ENCODE peak calls at places on chromosome 19, in eight cellular contexts. One of them, this sample, is unnamed.

GRCh38 chr19:47315125-47315821 is 5.6 kb downstream of the C5AR1 start:
- DNase-seq in kidney tubule cell: peak
- DNase-seq in memory B cell: no peak
- DNase-seq in osteocyte: no peak
- DNase-seq in anterior cingulate cortex: no peak
- DNase-seq in hypothalamus: no peak
- DNase-seq in lower lobe of right lung: peak
- DNase-seq in AML-193: peak
- DNase-seq in this sample: peak

GRCh38 chr19:46860846-46861690 is at the start of gene ARHGAP35:
- DNase-seq in kidney tubule cell: no peak
- DNase-seq in memory B cell: peak
- DNase-seq in osteocyte: no peak
- DNase-seq in anterior cingulate cortex: peak
- DNase-seq in hypothalamus: no peak
- DNase-seq in lower lobe of right lung: peak
- DNase-seq in AML-193: no peak
- DNase-seq in this sample: peak

GRCh38 chr19:45526143-45526542 is 18.9 kb downstream of the VASP start:
- DNase-seq in kidney tubule cell: peak
- DNase-seq in memory B cell: no peak
- DNase-seq in osteocyte: no peak
- DNase-seq in anterior cingulate cortex: peak
- DNase-seq in hypothalamus: no peak
- DNase-seq in lower lobe of right lung: peak
- DNase-seq in AML-193: no peak
- DNase-seq in this sample: peak

GRCh38 chr19:47407417-47407774 is 11.9 kb downstream of the MEIS3 start:
- DNase-seq in kidney tubule cell: no peak
- DNase-seq in memory B cell: no peak
- DNase-seq in osteocyte: no peak
- DNase-seq in anterior cingulate cortex: no peak
- DNase-seq in hypothalamus: no peak
- DNase-seq in lower lobe of right lung: no peak
- DNase-seq in AML-193: no peak
- DNase-seq in this sample: no peak

GRCh38 chr19:41753936-41754529 is 1.3 kb upstream of the CEACAM6 start:
- DNase-seq in kidney tubule cell: peak
- DNase-seq in memory B cell: peak
- DNase-seq in osteocyte: no peak
- DNase-seq in anterior cingulate cortex: no peak
- DNase-seq in hypothalamus: no peak
- DNase-seq in lower lobe of right lung: peak
- DNase-seq in AML-193: peak
- DNase-seq in this sample: no peak

GRCh38 chr19:21474671-21475181 is 30.7 kb upstream of the ZNF429 start:
- DNase-seq in kidney tubule cell: peak
- DNase-seq in memory B cell: peak
- DNase-seq in osteocyte: peak
- DNase-seq in anterior cingulate cortex: peak
- DNase-seq in hypothalamus: peak
- DNase-seq in lower lobe of right lung: peak
- DNase-seq in AML-193: peak
- DNase-seq in this sample: peak

GRCh38 chr19:50897191-50897607 is 14.0 kb downstream of the KLK4 start:
- DNase-seq in kidney tubule cell: peak
- DNase-seq in memory B cell: peak
- DNase-seq in osteocyte: no peak
- DNase-seq in anterior cingulate cortex: no peak
- DNase-seq in hypothalamus: no peak
- DNase-seq in lower lobe of right lung: no peak
- DNase-seq in AML-193: no peak
- DNase-seq in this sample: no peak

GRCh38 chr19:29673451-29674371 is 8.4 kb downstream of the PLEKHF1 start:
- DNase-seq in kidney tubule cell: no peak
- DNase-seq in memory B cell: no peak
- DNase-seq in osteocyte: no peak
- DNase-seq in anterior cingulate cortex: no peak
- DNase-seq in hypothalamus: no peak
- DNase-seq in lower lobe of right lung: no peak
- DNase-seq in AML-193: no peak
- DNase-seq in this sample: no peak

GRCh38 chr19:17496337-17496997 is 15.0 kb upstream of the PGLS start:
- DNase-seq in kidney tubule cell: peak
- DNase-seq in memory B cell: peak
- DNase-seq in osteocyte: no peak
- DNase-seq in anterior cingulate cortex: no peak
- DNase-seq in hypothalamus: no peak
- DNase-seq in lower lobe of right lung: peak
- DNase-seq in AML-193: peak
- DNase-seq in this sample: peak

GRCh38 chr19:16258440-16258903 is 60.8 kb downstream of the AP1M1 start:
- DNase-seq in kidney tubule cell: no peak
- DNase-seq in memory B cell: no peak
- DNase-seq in osteocyte: no peak
- DNase-seq in anterior cingulate cortex: no peak
- DNase-seq in hypothalamus: no peak
- DNase-seq in lower lobe of right lung: peak
- DNase-seq in AML-193: peak
- DNase-seq in this sample: peak

GRCh38 chr19:17475541-17476115 is 5.3 kb downstream of the SLC27A1 start:
- DNase-seq in kidney tubule cell: no peak
- DNase-seq in memory B cell: no peak
- DNase-seq in osteocyte: no peak
- DNase-seq in anterior cingulate cortex: peak
- DNase-seq in hypothalamus: peak
- DNase-seq in lower lobe of right lung: peak
- DNase-seq in AML-193: no peak
- DNase-seq in this sample: peak

GRCh38 chr19:10737680-10738079 is 19.8 kb downstream of the DNM2 start:
- DNase-seq in kidney tubule cell: no peak
- DNase-seq in memory B cell: peak
- DNase-seq in osteocyte: no peak
- DNase-seq in anterior cingulate cortex: no peak
- DNase-seq in hypothalamus: no peak
- DNase-seq in lower lobe of right lung: no peak
- DNase-seq in AML-193: no peak
- DNase-seq in this sample: no peak

GRCh38 chr19:46620716-46621115 is 4.2 kb downstream of the PTGIR start:
- DNase-seq in kidney tubule cell: no peak
- DNase-seq in memory B cell: no peak
- DNase-seq in osteocyte: no peak
- DNase-seq in anterior cingulate cortex: no peak
- DNase-seq in hypothalamus: no peak
- DNase-seq in lower lobe of right lung: no peak
- DNase-seq in AML-193: no peak
- DNase-seq in this sample: no peak

GRCh38 chr19:16367269-16367683 is 42.6 kb downstream of the KLF2 start:
- DNase-seq in kidney tubule cell: no peak
- DNase-seq in memory B cell: peak
- DNase-seq in osteocyte: no peak
- DNase-seq in anterior cingulate cortex: no peak
- DNase-seq in hypothalamus: no peak
- DNase-seq in lower lobe of right lung: peak
- DNase-seq in AML-193: peak
- DNase-seq in this sample: peak

GRCh38 chr19:23075031-23075733 is 41.6 kb upstream of the ZNF730 start:
- DNase-seq in kidney tubule cell: peak
- DNase-seq in memory B cell: no peak
- DNase-seq in osteocyte: peak
- DNase-seq in anterior cingulate cortex: no peak
- DNase-seq in hypothalamus: no peak
- DNase-seq in lower lobe of right lung: peak
- DNase-seq in AML-193: no peak
- DNase-seq in this sample: peak

GRCh38 chr19:18109731-18110671 is 12.4 kb downstream of the MAST3 start:
- DNase-seq in kidney tubule cell: peak
- DNase-seq in memory B cell: no peak
- DNase-seq in osteocyte: no peak
- DNase-seq in anterior cingulate cortex: no peak
- DNase-seq in hypothalamus: no peak
- DNase-seq in lower lobe of right lung: peak
- DNase-seq in AML-193: peak
- DNase-seq in this sample: peak

GRCh38 chr19:49335071-49335783 is at the start of gene CD37:
- DNase-seq in kidney tubule cell: no peak
- DNase-seq in memory B cell: peak
- DNase-seq in osteocyte: no peak
- DNase-seq in anterior cingulate cortex: no peak
- DNase-seq in hypothalamus: no peak
- DNase-seq in lower lobe of right lung: peak
- DNase-seq in AML-193: peak
- DNase-seq in this sample: peak

GRCh38 chr19:46478356-46478986 is 7.1 kb upstream of the PNMA8A start:
- DNase-seq in kidney tubule cell: peak
- DNase-seq in memory B cell: no peak
- DNase-seq in osteocyte: no peak
- DNase-seq in anterior cingulate cortex: peak
- DNase-seq in hypothalamus: no peak
- DNase-seq in lower lobe of right lung: no peak
- DNase-seq in AML-193: no peak
- DNase-seq in this sample: no peak

GRCh38 chr19:31533114-31533513 is 183.9 kb upstream of the TSHZ3 start:
- DNase-seq in kidney tubule cell: no peak
- DNase-seq in memory B cell: no peak
- DNase-seq in osteocyte: peak
- DNase-seq in anterior cingulate cortex: no peak
- DNase-seq in hypothalamus: no peak
- DNase-seq in lower lobe of right lung: no peak
- DNase-seq in AML-193: no peak
- DNase-seq in this sample: no peak

GRCh38 chr19:38095411-38096308 is 128.4 kb downstream of the DPF1 start:
- DNase-seq in kidney tubule cell: peak
- DNase-seq in memory B cell: peak
- DNase-seq in osteocyte: peak
- DNase-seq in anterior cingulate cortex: peak
- DNase-seq in hypothalamus: no peak
- DNase-seq in lower lobe of right lung: peak
- DNase-seq in AML-193: peak
- DNase-seq in this sample: peak

GRCh38 chr19:13103961-13104847 is 1.5 kb upstream of the LYL1 start:
- DNase-seq in kidney tubule cell: no peak
- DNase-seq in memory B cell: peak
- DNase-seq in osteocyte: no peak
- DNase-seq in anterior cingulate cortex: peak
- DNase-seq in hypothalamus: no peak
- DNase-seq in lower lobe of right lung: peak
- DNase-seq in AML-193: peak
- DNase-seq in this sample: peak

GRCh38 chr19:33437351-33438015 is 64.0 kb downstream of the CEBPG start:
- DNase-seq in kidney tubule cell: no peak
- DNase-seq in memory B cell: no peak
- DNase-seq in osteocyte: no peak
- DNase-seq in anterior cingulate cortex: no peak
- DNase-seq in hypothalamus: no peak
- DNase-seq in lower lobe of right lung: peak
- DNase-seq in AML-193: no peak
- DNase-seq in this sample: no peak

GRCh38 chr19:13717194-13717643 is 47.1 kb upstream of the MRI1 start:
- DNase-seq in kidney tubule cell: no peak
- DNase-seq in memory B cell: no peak
- DNase-seq in osteocyte: no peak
- DNase-seq in anterior cingulate cortex: no peak
- DNase-seq in hypothalamus: no peak
- DNase-seq in lower lobe of right lung: no peak
- DNase-seq in AML-193: no peak
- DNase-seq in this sample: no peak

GRCh38 chr19:49520705-49521319 is 7.0 kb upstream of the RCN3 start:
- DNase-seq in kidney tubule cell: no peak
- DNase-seq in memory B cell: no peak
- DNase-seq in osteocyte: no peak
- DNase-seq in anterior cingulate cortex: no peak
- DNase-seq in hypothalamus: no peak
- DNase-seq in lower lobe of right lung: no peak
- DNase-seq in AML-193: no peak
- DNase-seq in this sample: no peak

GRCh38 chr19:42066075-42066754 is 3.8 kb downstream of the GRIK5 start:
- DNase-seq in kidney tubule cell: peak
- DNase-seq in memory B cell: no peak
- DNase-seq in osteocyte: no peak
- DNase-seq in anterior cingulate cortex: peak
- DNase-seq in hypothalamus: no peak
- DNase-seq in lower lobe of right lung: no peak
- DNase-seq in AML-193: no peak
- DNase-seq in this sample: no peak

GRCh38 chr19:31064486-31064885 is 284.8 kb downstream of the TSHZ3 start:
- DNase-seq in kidney tubule cell: peak
- DNase-seq in memory B cell: no peak
- DNase-seq in osteocyte: no peak
- DNase-seq in anterior cingulate cortex: no peak
- DNase-seq in hypothalamus: no peak
- DNase-seq in lower lobe of right lung: no peak
- DNase-seq in AML-193: no peak
- DNase-seq in this sample: no peak

GRCh38 chr19:1856698-1857603 is 6.4 kb downstream of the KLF16 start:
- DNase-seq in kidney tubule cell: peak
- DNase-seq in memory B cell: peak
- DNase-seq in osteocyte: no peak
- DNase-seq in anterior cingulate cortex: no peak
- DNase-seq in hypothalamus: no peak
- DNase-seq in lower lobe of right lung: peak
- DNase-seq in AML-193: peak
- DNase-seq in this sample: peak

GRCh38 chr19:18021121-18021755 is 13.3 kb downstream of the ARRDC2 start:
- DNase-seq in kidney tubule cell: peak
- DNase-seq in memory B cell: no peak
- DNase-seq in osteocyte: peak
- DNase-seq in anterior cingulate cortex: peak
- DNase-seq in hypothalamus: peak
- DNase-seq in lower lobe of right lung: peak
- DNase-seq in AML-193: peak
- DNase-seq in this sample: peak

GRCh38 chr19:47486900-47487299 is 2.9 kb upstream of the KPTN start:
- DNase-seq in kidney tubule cell: no peak
- DNase-seq in memory B cell: no peak
- DNase-seq in osteocyte: no peak
- DNase-seq in anterior cingulate cortex: no peak
- DNase-seq in hypothalamus: no peak
- DNase-seq in lower lobe of right lung: no peak
- DNase-seq in AML-193: no peak
- DNase-seq in this sample: no peak

GRCh38 chr19:32916969-32917611 is 47.5 kb upstream of the SLC7A9 start:
- DNase-seq in kidney tubule cell: no peak
- DNase-seq in memory B cell: no peak
- DNase-seq in osteocyte: peak
- DNase-seq in anterior cingulate cortex: no peak
- DNase-seq in hypothalamus: no peak
- DNase-seq in lower lobe of right lung: no peak
- DNase-seq in AML-193: no peak
- DNase-seq in this sample: no peak

GRCh38 chr19:46610413-46610775 is 9.3 kb downstream of the CALM3 start:
- DNase-seq in kidney tubule cell: no peak
- DNase-seq in memory B cell: no peak
- DNase-seq in osteocyte: no peak
- DNase-seq in anterior cingulate cortex: no peak
- DNase-seq in hypothalamus: no peak
- DNase-seq in lower lobe of right lung: no peak
- DNase-seq in AML-193: no peak
- DNase-seq in this sample: peak

GRCh38 chr19:53977991-53978731 is 13.3 kb upstream of the CACNG6 start:
- DNase-seq in kidney tubule cell: peak
- DNase-seq in memory B cell: no peak
- DNase-seq in osteocyte: no peak
- DNase-seq in anterior cingulate cortex: peak
- DNase-seq in hypothalamus: peak
- DNase-seq in lower lobe of right lung: peak
- DNase-seq in AML-193: no peak
- DNase-seq in this sample: peak

GRCh38 chr19:51439021-51439465 is 19.2 kb downstream of the SIGLEC8 start:
- DNase-seq in kidney tubule cell: peak
- DNase-seq in memory B cell: peak
- DNase-seq in osteocyte: no peak
- DNase-seq in anterior cingulate cortex: no peak
- DNase-seq in hypothalamus: no peak
- DNase-seq in lower lobe of right lung: no peak
- DNase-seq in AML-193: peak
- DNase-seq in this sample: no peak

GRCh38 chr19:48424694-48425219 is 21.0 kb upstream of the GRWD1 start:
- DNase-seq in kidney tubule cell: peak
- DNase-seq in memory B cell: no peak
- DNase-seq in osteocyte: no peak
- DNase-seq in anterior cingulate cortex: no peak
- DNase-seq in hypothalamus: no peak
- DNase-seq in lower lobe of right lung: no peak
- DNase-seq in AML-193: peak
- DNase-seq in this sample: no peak

This sample was measured in left ventricle myocardium superior.